ENCODE peak calls at places on chromosomes 7 and 10, in six cellular contexts. B is CD8-positive, alpha-beta T cell; I is A549; X is body of pancreas; Z is GM23338; J is AG04449. Q is an unnamed sample.
A peak's percentile ranks its signal among the peaks of the same experiment; 100 is the strongest.

GRCh38 chr7:110442386-110442837 is 648.5 kb upstream of the LRRN3 start:
- DNase-seq in I (peak; percentile 19), B (no peak), J (no peak), X (peak; percentile 12), Z (peak; percentile 81), Q (no peak)

GRCh38 chr7:44709011-44709915 is 39.4 kb upstream of the ZMIZ2 start:
- DNase-seq in X (no peak), B (no peak), Z (no peak), I (no peak), J (no peak), Q (no peak)

GRCh38 chr10:10831085-10831484 is 186.6 kb upstream of the CELF2 start:
- DNase-seq in I (no peak), Z (no peak), J (peak; percentile 58), X (no peak), B (no peak), Q (peak; percentile 92)

GRCh38 chr10:48464871-48465736 is 139.8 kb downstream of the ARHGAP22 start:
- DNase-seq in J (no peak), X (peak; percentile 16), Z (peak; percentile 23), B (no peak), I (no peak), Q (no peak)

GRCh38 chr7:122343986-122344620 is 39.6 kb upstream of the FEZF1 start:
- DNase-seq in J (no peak), X (no peak), Z (peak; percentile 14), I (no peak), B (no peak), Q (no peak)

GRCh38 chr10:124245806-124246440 is 152.5 kb upstream of the CHST15 start:
- DNase-seq in I (no peak), X (peak; percentile 10), J (no peak), Z (no peak), B (no peak), Q (no peak)

GRCh38 chr10:53597835-53598251 is 825.3 kb upstream of the MBL2 start:
- DNase-seq in Z (peak; percentile 92), B (no peak), X (no peak), I (no peak), J (no peak), Q (no peak)

GRCh38 chr10:114252097-114252496 is 13.0 kb downstream of the VWA2 start:
- DNase-seq in Z (no peak), X (no peak), J (no peak), I (no peak), B (no peak), Q (no peak)

GRCh38 chr7:115707236-115707635 is 323.3 kb downstream of the TFEC start:
- DNase-seq in B (no peak), X (peak; percentile 15), I (no peak), J (no peak), Z (peak; percentile 71), Q (peak; percentile 18)

GRCh38 chr7:3260425-3260762 is 40.7 kb upstream of the SDK1 start:
- DNase-seq in I (no peak), Z (no peak), J (peak; percentile 5), B (no peak), X (no peak), Q (peak; percentile 33)

GRCh38 chr10:132408367-132408781 is 11.4 kb downstream of the PWWP2B start:
- DNase-seq in B (no peak), I (no peak), Z (peak; percentile 46), X (peak; percentile 69), J (no peak), Q (no peak)

GRCh38 chr7:40885503-40885902 is 750.7 kb downstream of the SUGCT start:
- DNase-seq in J (no peak), X (no peak), B (no peak), Z (no peak), I (no peak), Q (no peak)

GRCh38 chr10:88233870-88234269 is 349.2 kb downstream of the RNLS start:
- DNase-seq in B (no peak), J (no peak), I (no peak), Z (no peak), X (no peak), Q (no peak)

GRCh38 chr10:28913436-28913835 is 236.1 kb downstream of the BAMBI start:
- DNase-seq in J (no peak), Z (no peak), X (no peak), B (no peak), I (no peak), Q (no peak)

GRCh38 chr7:96189129-96189815 is 132.6 kb downstream of the SLC25A13 start:
- DNase-seq in B (no peak), Z (no peak), I (no peak), X (no peak), J (no peak), Q (no peak)

GRCh38 chr10:56142092-56142728 is 218.8 kb downstream of the ZWINT start:
- DNase-seq in B (no peak), Z (no peak), X (no peak), J (no peak), I (no peak), Q (no peak)

GRCh38 chr7:112204072-112204775 is 2.0 kb downstream of the DOCK4 start:
- DNase-seq in I (peak; percentile 26), B (no peak), J (no peak), Z (peak; percentile 38), X (no peak), Q (peak; percentile 13)

GRCh38 chr7:155299539-155300202 is 2.0 kb downstream of the INSIG1 start:
- DNase-seq in X (no peak), B (peak; percentile 44), I (no peak), J (no peak), Z (no peak), Q (peak; percentile 9)

GRCh38 chr10:61335359-61335758 is 117.8 kb downstream of the TMEM26 start:
- DNase-seq in I (no peak), J (no peak), B (no peak), Z (no peak), X (no peak), Q (no peak)

GRCh38 chr7:106615808-106616691 is 44.9 kb downstream of the CCDC71L start:
- DNase-seq in J (no peak), X (no peak), I (no peak), Z (no peak), B (no peak), Q (no peak)

GRCh38 chr7:157077986-157078644 is 60.6 kb upstream of the UBE3C start:
- DNase-seq in J (no peak), Z (peak; percentile 71), I (no peak), X (no peak), B (no peak), Q (peak; percentile 14)

GRCh38 chr7:68858497-68858896 is 739.8 kb upstream of the AUTS2 start:
- DNase-seq in B (no peak), Z (no peak), J (no peak), X (no peak), I (no peak), Q (no peak)

GRCh38 chr7:1851731-1852531 is 181.9 kb downstream of the ELFN1 start:
- DNase-seq in J (no peak), B (no peak), I (no peak), X (peak; percentile 31), Z (no peak), Q (no peak)

GRCh38 chr10:43960477-43960876 is 311.8 kb upstream of the ZNF32 start:
- DNase-seq in J (no peak), I (no peak), B (peak; percentile 2), Z (no peak), X (no peak), Q (no peak)

GRCh38 chr7:134737561-134738353 is 41.7 kb upstream of the CALD1 start:
- DNase-seq in Z (no peak), J (peak; percentile 90), I (no peak), X (no peak), B (no peak), Q (peak; percentile 98)

GRCh38 chr7:4500812-4501211 is 181.3 kb upstream of the FOXK1 start:
- DNase-seq in Z (peak; percentile 32), I (no peak), J (no peak), B (no peak), X (no peak), Q (no peak)
- H3K4me3 ChIP-seq in Z (no peak overlapping the region), I (no peak overlapping the region), J (no peak overlapping the region), B (no peak overlapping the region), X (no peak overlapping the region), Q (no peak overlapping the region)

GRCh38 chr10:104254493-104255243 is at the start of gene GSTO1:
- DNase-seq in B (peak; percentile 59), I (peak; percentile 79), X (peak; percentile 77), J (no peak), Z (peak; percentile 74), Q (peak; percentile 77)
- TF ChIP-seq CTCF in B (no peak), I (no peak), X (peak; percentile 8), J (peak; percentile 3), Z (no peak), Q (peak; percentile 10)

GRCh38 chr7:149781921-149782320 is 8.5 kb upstream of the ZNF467 start:
- DNase-seq in Z (no peak), B (no peak), X (no peak), I (no peak), J (no peak), Q (no peak)

GRCh38 chr7:149785402-149785801 is 12.0 kb upstream of the ZNF467 start:
- DNase-seq in B (no peak), X (no peak), J (no peak), I (no peak), Z (no peak), Q (no peak)

GRCh38 chr7:149784251-149784608 is 10.8 kb upstream of the ZNF467 start:
- DNase-seq in X (no peak), B (no peak), I (no peak), Z (no peak), J (no peak), Q (no peak)

GRCh38 chr7:149782682-149783345 is 9.4 kb upstream of the ZNF467 start:
- DNase-seq in B (no peak), Z (no peak), J (no peak), X (no peak), I (no peak), Q (no peak)

GRCh38 chr7:149783386-149784250 is 10.2 kb upstream of the ZNF467 start:
- DNase-seq in I (no peak), J (no peak), B (no peak), X (no peak), Z (no peak), Q (no peak)
- H3K4me3 ChIP-seq in I (no peak overlapping the region), J (no peak overlapping the region), B (no peak overlapping the region), X (no peak overlapping the region), Z (no peak overlapping the region), Q (no peak overlapping the region)

GRCh38 chr10:102344067-102344466 is 51.4 kb upstream of the NFKB2 start:
- DNase-seq in B (no peak), J (no peak), Z (no peak), X (no peak), I (no peak), Q (peak; percentile 13)

GRCh38 chr10:102342958-102343357 is 52.5 kb upstream of the NFKB2 start:
- DNase-seq in Z (no peak), X (no peak), J (peak; percentile 52), I (no peak), B (no peak), Q (peak; percentile 68)

GRCh38 chr10:102352066-102352715 is 43.3 kb upstream of the NFKB2 start:
- DNase-seq in J (no peak), X (peak; percentile 50), I (peak; percentile 68), B (peak; percentile 75), Z (peak; percentile 89), Q (peak; percentile 49)

GRCh38 chr10:102342462-102342861 is 53.0 kb upstream of the NFKB2 start:
- DNase-seq in X (no peak), I (no peak), B (no peak), J (no peak), Z (peak; percentile 96), Q (no peak)

GRCh38 chr10:102347236-102347828 is 48.2 kb upstream of the NFKB2 start:
- DNase-seq in J (no peak), Z (peak; percentile 79), X (peak; percentile 46), I (peak; percentile 58), B (no peak), Q (peak; percentile 42)
- TF ChIP-seq CTCF in J (peak; percentile 50), Z (peak; percentile 74), X (peak; percentile 82), I (peak; percentile 67), B (no peak), Q (peak; percentile 60)

GRCh38 chr10:60167056-60167455 is 222.6 kb downstream of the ANK3 start:
- DNase-seq in J (no peak), B (no peak), I (no peak), X (no peak), Z (no peak), Q (no peak)
- H3K4me3 ChIP-seq in J (no peak overlapping the region), B (no peak overlapping the region), I (no peak overlapping the region), X (no peak overlapping the region), Z (no peak overlapping the region), Q (no peak overlapping the region)

Q was measured in AG10803.